ENCODE peak calls at places on chromosomes 16 and 17, in five cellular contexts. P is MM.1S, N is PC-3, B is GM23248, J is HCT116. M is an unnamed sample.
A peak's percentile ranks its signal among the peaks of the same experiment; 100 is the strongest.

GRCh38 chr16:75398333-75398732 is 35.0 kb downstream of the CFDP1 start:
- DNase-seq in P (no peak), N (no peak), B (no peak), J (no peak), M (no peak)

GRCh38 chr17:7818026-7818425 is 16.0 kb upstream of the KDM6B start:
- DNase-seq in P (no peak), N (no peak), B (no peak), J (no peak), M (no peak)

GRCh38 chr16:49436181-49436580 is 62.6 kb downstream of the C16orf78 start:
- DNase-seq in P (no peak), N (no peak), B (no peak), J (no peak), M (no peak)

GRCh38 chr16:74500907-74501306 is 79.6 kb upstream of the CLEC18B start:
- DNase-seq in P (no peak), N (no peak), B (no peak), J (no peak), M (no peak)

GRCh38 chr16:84284168-84284722 is 10.4 kb upstream of the WFDC1 start:
- DNase-seq in P (no peak), N (no peak), B (peak; percentile 72), J (no peak), M (peak; percentile 61)

GRCh38 chr17:57294629-57295501 is 38.5 kb downstream of the MSI2 start:
- DNase-seq in P (no peak), N (peak; percentile 44), B (no peak), J (peak; percentile 94), M (no peak)

GRCh38 chr17:6473128-6473767 is 29.0 kb downstream of the PIMREG start:
- DNase-seq in P (peak; percentile 53), N (peak; percentile 76), B (peak; percentile 81), J (peak; percentile 40), M (peak; percentile 87)

GRCh38 chr17:78917451-78918307 is 7.5 kb downstream of the TIMP2 start:
- DNase-seq in P (no peak), N (no peak), B (no peak), J (no peak), M (no peak)

GRCh38 chr17:2053380-2054261 is 1.3 kb upstream of the HIC1 start:
- DNase-seq in P (peak; percentile 71), N (peak; percentile 58), B (peak; percentile 91), J (no peak), M (peak; percentile 81)
- H3K9ac ChIP-seq in P (peak overlapping the region; percentile 4), N (no peak overlapping the region), B (peak overlapping the region; percentile 91), J (no peak overlapping the region), M (no peak overlapping the region)

DNA sequence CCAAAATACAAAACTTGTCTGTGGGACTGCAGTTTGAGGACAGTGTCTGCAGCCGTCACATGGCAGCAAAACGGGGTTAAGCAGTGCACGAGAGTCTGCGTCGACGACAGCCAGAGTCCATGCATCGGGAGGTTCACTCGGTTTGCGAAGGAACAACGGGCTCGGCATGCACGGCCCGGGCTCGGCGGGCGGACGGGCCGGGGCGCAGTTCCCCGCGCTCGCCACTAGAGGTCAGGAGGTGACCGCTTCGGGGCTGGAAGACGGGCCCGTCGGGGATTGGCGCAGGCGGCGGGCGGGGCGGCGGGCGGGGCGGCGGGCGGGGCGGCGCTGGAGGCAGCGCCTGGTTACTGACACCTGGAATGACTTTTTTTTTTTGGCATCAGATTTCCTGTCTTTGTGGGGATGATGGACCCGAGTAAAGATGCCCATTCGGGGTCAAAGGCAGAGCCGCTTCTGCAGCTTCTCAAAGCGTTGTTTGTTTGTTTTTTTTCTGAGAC is 6.5 kb downstream of the SCGB1C2 start:
- DNase-seq in P (peak; percentile 64), N (peak; percentile 79), B (peak; percentile 82), J (peak; percentile 29), M (peak; percentile 90)
- TF ChIP-seq EZH2 in P (no peak), N (no peak), B (no peak), J (no peak), M (peak; percentile 30)

DNA sequence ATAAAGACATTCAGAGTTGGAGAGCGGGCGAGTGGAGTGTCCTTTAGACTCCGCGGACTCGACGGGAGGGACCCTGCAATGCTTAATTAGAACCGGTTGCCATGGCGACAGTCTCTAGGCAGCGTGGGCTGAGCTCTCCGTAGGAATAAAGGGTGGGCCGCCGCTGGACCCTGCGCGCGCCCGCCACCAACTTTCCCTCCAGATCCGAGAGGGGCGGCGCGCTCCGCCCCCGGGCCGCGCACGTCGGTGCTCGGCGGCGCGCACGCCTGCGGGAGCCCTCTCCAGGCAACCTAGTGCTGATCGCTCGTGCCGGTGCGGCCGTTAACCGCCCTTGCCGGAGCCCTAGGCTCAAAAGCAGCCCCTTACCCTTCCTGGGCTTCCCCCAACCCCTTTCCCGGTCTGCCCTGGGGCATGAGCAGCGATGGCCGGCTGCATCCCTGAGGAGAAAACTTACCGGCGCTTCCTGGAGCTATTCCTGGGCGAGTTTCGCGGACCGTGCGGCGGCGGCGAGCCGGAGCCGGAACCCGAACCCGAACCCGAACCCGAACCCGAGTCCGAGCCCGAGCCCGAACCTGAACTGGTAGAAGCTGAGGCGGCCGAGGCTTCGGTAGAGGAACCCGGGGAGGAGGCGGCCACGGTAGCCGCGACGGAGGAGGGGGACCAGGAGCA is at the start of gene PPM1E:
- DNase-seq in P (peak; percentile 42), N (peak; percentile 26), B (peak; percentile 63), J (no peak), M (peak; percentile 99)
- TF ChIP-seq EZH2phosphoT487 in P (no peak), N (peak; percentile 67), B (no peak), J (no peak), M (no peak)

GRCh38 chr16:22326369-22326652 is 29.1 kb downstream of the POLR3E start:
- DNase-seq in P (no peak), N (no peak), B (no peak), J (no peak), M (no peak)

GRCh38 chr16:22323173-22323997 is 26.2 kb downstream of the POLR3E start:
- DNase-seq in P (no peak), N (no peak), B (no peak), J (no peak), M (no peak)

GRCh38 chr16:22325598-22326368 is 28.6 kb downstream of the POLR3E start:
- DNase-seq in P (no peak), N (no peak), B (no peak), J (no peak), M (no peak)

GRCh38 chr16:22323998-22324786 is 27.0 kb downstream of the POLR3E start:
- DNase-seq in P (no peak), N (no peak), B (no peak), J (no peak), M (no peak)

DNA sequence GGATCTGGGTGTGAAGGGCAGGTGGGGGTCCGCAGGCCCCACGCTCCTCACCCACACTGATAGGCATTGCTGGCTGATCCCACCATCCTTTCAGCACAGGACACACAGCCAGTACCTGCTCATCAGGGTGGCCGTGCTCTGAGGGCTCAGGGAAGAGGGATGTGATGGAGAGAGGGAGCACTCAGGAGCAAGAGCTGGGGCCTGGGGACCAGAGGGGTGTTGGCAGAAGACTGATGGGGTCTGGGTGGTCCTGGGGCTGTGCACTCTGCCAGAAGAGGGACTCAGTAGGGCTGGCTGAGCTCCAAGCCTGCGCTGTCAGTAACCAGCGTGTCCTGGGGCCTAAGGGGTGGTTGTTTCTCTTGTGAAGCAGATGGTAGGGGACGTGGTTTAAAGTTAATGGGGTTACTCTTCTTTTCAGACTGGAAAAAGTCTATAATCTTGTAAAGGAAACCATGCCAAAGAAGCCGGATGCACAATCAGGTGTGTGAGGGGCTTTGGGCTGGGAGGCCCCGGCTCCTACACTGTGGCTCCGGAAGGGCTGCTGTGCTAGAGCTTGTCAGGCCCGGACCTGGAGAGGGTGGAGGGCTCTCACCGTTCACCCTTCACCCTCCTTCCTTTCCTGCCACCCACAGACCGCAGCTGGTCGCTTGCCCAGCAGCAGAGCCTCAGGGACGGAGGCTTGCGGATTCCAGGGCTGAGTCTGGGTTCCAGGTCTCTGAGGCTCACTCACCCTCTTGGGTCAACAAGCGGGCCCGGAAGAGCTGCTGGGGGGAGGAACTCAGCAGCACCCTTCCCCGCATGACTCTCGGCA is 27.8 kb downstream of the POLR3E start:
- DNase-seq in P (no peak), N (no peak), B (no peak), J (no peak), M (no peak)
- H3K9ac ChIP-seq in P (no peak overlapping the region), N (no peak overlapping the region), B (no peak overlapping the region), J (no peak overlapping the region), M (no peak overlapping the region)

DNA sequence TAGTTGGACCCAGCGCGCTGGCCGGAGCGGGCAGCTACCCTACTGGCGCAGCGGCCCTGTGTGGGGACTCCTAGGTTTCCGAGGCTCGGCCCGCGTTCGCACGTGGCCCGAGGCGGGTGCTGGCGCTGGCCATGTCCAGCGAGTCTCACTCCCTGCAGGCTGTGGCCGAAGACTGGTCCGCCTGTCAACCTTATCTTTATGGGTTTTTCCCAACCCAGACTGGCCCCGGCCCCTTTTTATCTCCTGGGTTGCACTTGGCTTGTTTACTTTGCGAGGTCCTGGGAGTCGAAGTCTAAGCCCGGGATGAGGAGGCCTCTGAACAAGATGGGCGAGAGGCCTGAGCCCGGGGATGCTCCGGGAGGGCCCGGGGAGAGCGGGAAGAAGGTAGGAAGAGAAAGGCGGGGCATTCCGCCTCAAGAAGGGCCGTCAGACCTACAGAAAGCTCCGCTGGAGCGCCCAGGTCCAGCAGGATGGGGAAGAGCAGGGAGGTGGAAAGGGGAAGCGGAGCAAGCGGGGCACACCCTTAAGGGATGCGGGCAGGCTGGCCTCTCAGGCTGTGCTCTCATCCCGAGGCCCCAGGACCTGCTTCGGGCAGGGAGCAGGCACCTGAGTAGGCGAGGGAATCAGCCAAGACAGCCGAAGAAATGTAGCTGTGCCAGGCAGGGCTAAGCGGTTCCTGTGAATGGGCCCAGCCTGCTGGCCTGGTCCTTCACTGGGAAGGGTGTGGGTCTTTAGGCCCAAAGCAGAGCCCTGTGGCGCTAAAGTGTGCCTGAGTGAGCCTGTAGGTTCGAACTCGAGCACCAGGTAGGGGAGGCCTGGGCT is 2.9 kb downstream of the TBX4 start:
- DNase-seq in P (no peak), N (no peak), B (no peak), J (no peak), M (peak; percentile 43)
- TF ChIP-seq EZH2 in P (no peak), N (no peak), B (no peak), J (no peak), M (peak; percentile 87)

GRCh38 chr16:71383054-71383773 is 24.7 kb downstream of the CALB2 start:
- DNase-seq in P (no peak), N (peak; percentile 7), B (peak; percentile 50), J (no peak), M (peak; percentile 43)
- TF ChIP-seq EZH2phosphoT487 in P (no peak), N (no peak), B (no peak), J (no peak), M (no peak)

DNA sequence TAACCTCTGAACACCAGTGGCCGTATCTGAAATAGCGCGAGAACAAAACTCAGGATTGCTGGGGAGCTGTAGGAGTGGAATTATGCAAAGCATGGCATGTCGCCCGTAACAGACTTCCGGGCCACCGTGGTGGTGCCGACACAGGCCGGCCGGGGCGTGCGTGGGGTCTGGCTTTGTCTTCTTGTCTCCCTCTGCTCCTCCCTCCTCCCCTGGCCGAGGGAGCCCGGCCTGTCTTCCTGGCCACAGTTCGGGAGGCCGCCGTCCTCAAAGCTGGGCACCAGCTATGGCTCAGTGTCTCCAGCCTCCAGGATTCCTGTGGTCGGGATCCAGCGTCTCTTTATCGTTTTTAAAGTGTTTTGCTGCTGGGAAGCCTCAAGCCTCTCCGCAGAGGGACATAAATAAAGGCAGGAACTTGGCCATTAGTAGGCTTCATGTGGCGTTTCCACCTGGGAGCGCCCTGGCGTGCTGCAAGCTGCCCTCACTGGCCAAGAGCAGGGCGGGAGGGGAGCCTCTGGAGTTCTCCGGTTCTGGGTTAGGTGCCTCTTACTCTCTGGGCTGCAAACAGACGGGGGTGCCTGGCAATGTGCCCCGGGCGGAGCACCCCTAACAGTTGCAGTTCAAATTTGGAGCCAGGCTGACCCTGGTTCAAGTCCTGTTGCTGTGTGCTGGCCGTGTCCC is 22.0 kb upstream of the NPTX1 start:
- DNase-seq in P (no peak), N (no peak), B (peak; percentile 82), J (no peak), M (peak; percentile 59)
- H3K9ac ChIP-seq in P (no peak overlapping the region), N (no peak overlapping the region), B (peak overlapping the region; percentile 57), J (no peak overlapping the region), M (no peak overlapping the region)

M was measured in neural progenitor cell.